ENCODE peak calls at places on chromosomes 12 and 14, in six cellular contexts. One of them, this sample, is unnamed.

GRCh38 chr14:106831322-106831720 is 1304.9 kb downstream of the TMEM121 start:
- DNase-seq in GM10248: peak
- DNase-seq in endothelial cell: no peak
- DNase-seq in GM03348: no peak
- DNase-seq in activated naive CD4-positive, alpha-beta T cell treated with Interleukin-2 at 50 U/mL for 16 hours: peak
- DNase-seq in neural progenitor cell: no peak
- DNase-seq in this sample: peak

GRCh38 chr12:127363392-127363791 is 903.6 kb upstream of the TMEM132C start:
- DNase-seq in GM10248: no peak
- DNase-seq in endothelial cell: no peak
- DNase-seq in GM03348: peak
- DNase-seq in activated naive CD4-positive, alpha-beta T cell treated with Interleukin-2 at 50 U/mL for 16 hours: no peak
- DNase-seq in neural progenitor cell: peak
- DNase-seq in this sample: peak

GRCh38 chr14:22418631-22419030 is 170.4 kb downstream of the DAD1 start:
- DNase-seq in GM10248: peak
- DNase-seq in endothelial cell: no peak
- DNase-seq in GM03348: no peak
- DNase-seq in activated naive CD4-positive, alpha-beta T cell treated with Interleukin-2 at 50 U/mL for 16 hours: no peak
- DNase-seq in neural progenitor cell: no peak
- DNase-seq in this sample: no peak

GRCh38 chr12:96658075-96658474 is 168.7 kb downstream of the CFAP54 start:
- DNase-seq in GM10248: no peak
- DNase-seq in endothelial cell: no peak
- DNase-seq in GM03348: no peak
- DNase-seq in activated naive CD4-positive, alpha-beta T cell treated with Interleukin-2 at 50 U/mL for 16 hours: no peak
- DNase-seq in neural progenitor cell: no peak
- DNase-seq in this sample: no peak

GRCh38 chr12:120162763-120163162 is 31.8 kb downstream of the GCN1 start:
- DNase-seq in GM10248: no peak
- DNase-seq in endothelial cell: no peak
- DNase-seq in GM03348: no peak
- DNase-seq in activated naive CD4-positive, alpha-beta T cell treated with Interleukin-2 at 50 U/mL for 16 hours: no peak
- DNase-seq in neural progenitor cell: no peak
- DNase-seq in this sample: no peak

GRCh38 chr14:103593577-103593976 is 30.8 kb downstream of the COA8 start:
- DNase-seq in GM10248: peak
- DNase-seq in endothelial cell: peak
- DNase-seq in GM03348: no peak
- DNase-seq in activated naive CD4-positive, alpha-beta T cell treated with Interleukin-2 at 50 U/mL for 16 hours: no peak
- DNase-seq in neural progenitor cell: no peak
- DNase-seq in this sample: no peak

GRCh38 chr14:28576523-28576922 is 190.1 kb upstream of the FOXG1 start:
- DNase-seq in GM10248: no peak
- DNase-seq in endothelial cell: no peak
- DNase-seq in GM03348: no peak
- DNase-seq in activated naive CD4-positive, alpha-beta T cell treated with Interleukin-2 at 50 U/mL for 16 hours: no peak
- DNase-seq in neural progenitor cell: no peak
- DNase-seq in this sample: no peak

GRCh38 chr12:31325524-31325875 is 450 bp downstream of the SINHCAF start:
- DNase-seq in GM10248: no peak
- DNase-seq in endothelial cell: no peak
- DNase-seq in GM03348: no peak
- DNase-seq in activated naive CD4-positive, alpha-beta T cell treated with Interleukin-2 at 50 U/mL for 16 hours: peak
- DNase-seq in neural progenitor cell: no peak
- DNase-seq in this sample: no peak

GRCh38 chr14:56055521-56055920 is 62.7 kb upstream of the PELI2 start:
- DNase-seq in GM10248: no peak
- DNase-seq in endothelial cell: no peak
- DNase-seq in GM03348: no peak
- DNase-seq in activated naive CD4-positive, alpha-beta T cell treated with Interleukin-2 at 50 U/mL for 16 hours: no peak
- DNase-seq in neural progenitor cell: no peak
- DNase-seq in this sample: no peak

GRCh38 chr14:75518625-75519024 is 3.6 kb upstream of the BATF start:
- DNase-seq in GM10248: no peak
- DNase-seq in endothelial cell: peak
- DNase-seq in GM03348: no peak
- DNase-seq in activated naive CD4-positive, alpha-beta T cell treated with Interleukin-2 at 50 U/mL for 16 hours: peak
- DNase-seq in neural progenitor cell: peak
- DNase-seq in this sample: peak

GRCh38 chr12:6092784-6093722 is 31.4 kb downstream of the VWF start:
- DNase-seq in GM10248: no peak
- DNase-seq in endothelial cell: no peak
- DNase-seq in GM03348: peak
- DNase-seq in activated naive CD4-positive, alpha-beta T cell treated with Interleukin-2 at 50 U/mL for 16 hours: no peak
- DNase-seq in neural progenitor cell: no peak
- DNase-seq in this sample: peak

GRCh38 chr14:67650694-67651093 is 23.7 kb downstream of the VTI1B start:
- DNase-seq in GM10248: no peak
- DNase-seq in endothelial cell: no peak
- DNase-seq in GM03348: peak
- DNase-seq in activated naive CD4-positive, alpha-beta T cell treated with Interleukin-2 at 50 U/mL for 16 hours: no peak
- DNase-seq in neural progenitor cell: no peak
- DNase-seq in this sample: no peak

GRCh38 chr14:21525571-21525970 is 575 bp downstream of the SALL2 start:
- DNase-seq in GM10248: no peak
- DNase-seq in endothelial cell: no peak
- DNase-seq in GM03348: no peak
- DNase-seq in activated naive CD4-positive, alpha-beta T cell treated with Interleukin-2 at 50 U/mL for 16 hours: no peak
- DNase-seq in neural progenitor cell: peak
- DNase-seq in this sample: no peak

GRCh38 chr12:102629262-102629888 is 149.0 kb upstream of the IGF1 start:
- DNase-seq in GM10248: no peak
- DNase-seq in endothelial cell: no peak
- DNase-seq in GM03348: peak
- DNase-seq in activated naive CD4-positive, alpha-beta T cell treated with Interleukin-2 at 50 U/mL for 16 hours: no peak
- DNase-seq in neural progenitor cell: no peak
- DNase-seq in this sample: no peak

GRCh38 chr14:24837280-24838046 is 203.5 kb upstream of the GZMB start:
- DNase-seq in GM10248: no peak
- DNase-seq in endothelial cell: no peak
- DNase-seq in GM03348: peak
- DNase-seq in activated naive CD4-positive, alpha-beta T cell treated with Interleukin-2 at 50 U/mL for 16 hours: no peak
- DNase-seq in neural progenitor cell: no peak
- DNase-seq in this sample: no peak

GRCh38 chr14:103886304-103887169 is 39.2 kb upstream of the PPP1R13B start:
- DNase-seq in GM10248: no peak
- DNase-seq in endothelial cell: no peak
- DNase-seq in GM03348: no peak
- DNase-seq in activated naive CD4-positive, alpha-beta T cell treated with Interleukin-2 at 50 U/mL for 16 hours: no peak
- DNase-seq in neural progenitor cell: peak
- DNase-seq in this sample: no peak

GRCh38 chr12:78671295-78671694 is 193.3 kb upstream of the SYT1 start:
- DNase-seq in GM10248: no peak
- DNase-seq in endothelial cell: no peak
- DNase-seq in GM03348: no peak
- DNase-seq in activated naive CD4-positive, alpha-beta T cell treated with Interleukin-2 at 50 U/mL for 16 hours: no peak
- DNase-seq in neural progenitor cell: no peak
- DNase-seq in this sample: no peak

GRCh38 chr12:92185052-92185451 is 39.4 kb upstream of the BTG1 start:
- DNase-seq in GM10248: no peak
- DNase-seq in endothelial cell: no peak
- DNase-seq in GM03348: no peak
- DNase-seq in activated naive CD4-positive, alpha-beta T cell treated with Interleukin-2 at 50 U/mL for 16 hours: peak
- DNase-seq in neural progenitor cell: no peak
- DNase-seq in this sample: no peak

GRCh38 chr14:76352639-76353281 is 23.2 kb upstream of the ESRRB start:
- DNase-seq in GM10248: peak
- DNase-seq in endothelial cell: peak
- DNase-seq in GM03348: peak
- DNase-seq in activated naive CD4-positive, alpha-beta T cell treated with Interleukin-2 at 50 U/mL for 16 hours: peak
- DNase-seq in neural progenitor cell: peak
- DNase-seq in this sample: peak

GRCh38 chr14:52233693-52234092 is 33.8 kb upstream of the PTGDR start:
- DNase-seq in GM10248: no peak
- DNase-seq in endothelial cell: no peak
- DNase-seq in GM03348: no peak
- DNase-seq in activated naive CD4-positive, alpha-beta T cell treated with Interleukin-2 at 50 U/mL for 16 hours: no peak
- DNase-seq in neural progenitor cell: no peak
- DNase-seq in this sample: no peak

GRCh38 chr12:28316067-28316466 is 125.8 kb downstream of the CCDC91 start:
- DNase-seq in GM10248: no peak
- DNase-seq in endothelial cell: no peak
- DNase-seq in GM03348: no peak
- DNase-seq in activated naive CD4-positive, alpha-beta T cell treated with Interleukin-2 at 50 U/mL for 16 hours: no peak
- DNase-seq in neural progenitor cell: no peak
- DNase-seq in this sample: no peak

GRCh38 chr12:5088586-5089264 is 45.0 kb downstream of the KCNA5 start:
- DNase-seq in GM10248: no peak
- DNase-seq in endothelial cell: no peak
- DNase-seq in GM03348: peak
- DNase-seq in activated naive CD4-positive, alpha-beta T cell treated with Interleukin-2 at 50 U/mL for 16 hours: no peak
- DNase-seq in neural progenitor cell: no peak
- DNase-seq in this sample: no peak

GRCh38 chr12:14952295-14952995 is 9.0 kb downstream of the ARHGDIB start:
- DNase-seq in GM10248: peak
- DNase-seq in endothelial cell: no peak
- DNase-seq in GM03348: peak
- DNase-seq in activated naive CD4-positive, alpha-beta T cell treated with Interleukin-2 at 50 U/mL for 16 hours: no peak
- DNase-seq in neural progenitor cell: no peak
- DNase-seq in this sample: peak

GRCh38 chr12:62832528-62832927 is 102.4 kb downstream of the PPM1H start:
- DNase-seq in GM10248: no peak
- DNase-seq in endothelial cell: no peak
- DNase-seq in GM03348: no peak
- DNase-seq in activated naive CD4-positive, alpha-beta T cell treated with Interleukin-2 at 50 U/mL for 16 hours: no peak
- DNase-seq in neural progenitor cell: no peak
- DNase-seq in this sample: no peak

GRCh38 chr12:114729731-114730130 is 45.8 kb upstream of the TBX3 start:
- DNase-seq in GM10248: no peak
- DNase-seq in endothelial cell: no peak
- DNase-seq in GM03348: peak
- DNase-seq in activated naive CD4-positive, alpha-beta T cell treated with Interleukin-2 at 50 U/mL for 16 hours: no peak
- DNase-seq in neural progenitor cell: no peak
- DNase-seq in this sample: no peak